ENCODE peak calls at places on chromosomes 2 and 18, in seven cellular contexts. S, M, A, V, Y, C and R are unnamed samples.

GRCh38 chr18:35060092-35060491 is 18.9 kb downstream of the MAPRE2 start:
- DNase-seq in S (no peak), M (no peak), A (no peak), V (no peak), Y (no peak), C (no peak), R (peak)

GRCh38 chr18:45285251-45285650 is 330.0 kb upstream of the SLC14A2 start:
- DNase-seq in S (no peak), M (no peak), A (no peak), V (no peak), Y (no peak), C (no peak), R (peak)

GRCh38 chr2:79453918-79454317 is 58.9 kb upstream of the CTNNA2 start:
- DNase-seq in S (no peak), M (no peak), A (no peak), V (no peak), Y (peak), C (no peak), R (no peak)

GRCh38 chr2:225994748-225995405 is 595.4 kb downstream of the NYAP2 start:
- DNase-seq in S (no peak), M (no peak), A (no peak), V (no peak), Y (no peak), C (no peak), R (no peak)

GRCh38 chr2:149005471-149006077 is 32.9 kb upstream of the LYPD6B start:
- DNase-seq in S (no peak), M (no peak), A (no peak), V (no peak), Y (no peak), C (no peak), R (no peak)

GRCh38 chr2:137947714-137948336 is 16.4 kb upstream of the HNMT start:
- DNase-seq in S (peak), M (peak), A (peak), V (peak), Y (peak), C (no peak), R (peak)

GRCh38 chr2:219643084-219643473 is 15.6 kb downstream of the SLC4A3 start:
- DNase-seq in S (no peak), M (no peak), A (no peak), V (no peak), Y (no peak), C (no peak), R (no peak)

GRCh38 chr2:224433442-224433841 is 31.5 kb upstream of the FAM124B start:
- DNase-seq in S (no peak), M (no peak), A (no peak), V (no peak), Y (no peak), C (no peak), R (no peak)

GRCh38 chr2:191869781-191870180 is 22.9 kb upstream of the CAVIN2 start:
- DNase-seq in S (no peak), M (no peak), A (no peak), V (no peak), Y (no peak), C (no peak), R (no peak)

GRCh38 chr2:127174176-127174575 is 45.9 kb downstream of the CYP27C1 start:
- DNase-seq in S (no peak), M (peak), A (no peak), V (no peak), Y (peak), C (no peak), R (peak)

GRCh38 chr2:30731706-30732105 is 75.5 kb downstream of the CAPN13 start:
- DNase-seq in S (no peak), M (no peak), A (no peak), V (no peak), Y (no peak), C (no peak), R (no peak)

GRCh38 chr2:46815121-46815802 is 100.3 kb downstream of the MCFD2 start:
- DNase-seq in S (no peak), M (no peak), A (no peak), V (no peak), Y (no peak), C (no peak), R (no peak)

GRCh38 chr2:72815655-72816268 is 10.1 kb downstream of the EXOC6B start:
- DNase-seq in S (no peak), M (no peak), A (no peak), V (no peak), Y (peak), C (no peak), R (no peak)

GRCh38 chr2:235132641-235133040 is 180.8 kb downstream of the SH3BP4 start:
- DNase-seq in S (no peak), M (no peak), A (no peak), V (no peak), Y (no peak), C (no peak), R (no peak)

GRCh38 chr2:240355001-240355891 is 80.2 kb upstream of the GPC1 start:
- DNase-seq in S (no peak), M (no peak), A (no peak), V (no peak), Y (no peak), C (no peak), R (peak)